ENCODE peak calls at places on chromosomes 7 and 10, in eight cellular contexts. M is brain microvascular endothelial cell, P is BJ, J is colonic mucosa, T is body of pancreas, Q is WERI-Rb-1, A is uterus, D is GM06990. H is an unnamed sample. For H3K27me3, the result is how much of the 10 kb centered on the place peaks cover.

GRCh38 chr7:2205036-2205780 is 27.5 kb downstream of the MAD1L1 start:
- DNase-seq in J (no peak), Q (no peak), A (peak), M (no peak), T (no peak), P (no peak), D (no peak), H (peak)

GRCh38 chr10:31404640-31405039 is 85.6 kb downstream of the ZEB1 start:
- DNase-seq in Q (no peak), T (no peak), D (no peak), M (peak), A (no peak), P (no peak), J (no peak), H (no peak)

GRCh38 chr10:24437302-24437701 is 228.4 kb downstream of the KIAA1217 start:
- DNase-seq in D (no peak), M (no peak), Q (no peak), T (no peak), J (no peak), A (no peak), P (no peak), H (peak)

GRCh38 chr7:76225379-76225778 is 23.7 kb downstream of the SRRM3 start:
- DNase-seq in M (no peak), J (no peak), T (no peak), D (no peak), Q (no peak), A (no peak), P (no peak), H (peak)

GRCh38 chr7:2621061-2621828 is 10.5 kb upstream of the TTYH3 start:
- DNase-seq in P (no peak), T (peak), D (no peak), Q (peak), M (peak), J (no peak), A (peak), H (peak)

GRCh38 chr7:144606231-144606630 is 202.7 kb upstream of the NOBOX start:
- DNase-seq in T (no peak), J (no peak), P (no peak), Q (peak), A (no peak), D (no peak), M (peak), H (no peak)

GRCh38 chr7:29924684-29925083 is 64.9 kb downstream of the SCRN1 start:
- DNase-seq in D (no peak), T (no peak), A (no peak), P (no peak), J (no peak), Q (no peak), M (no peak), H (no peak)

GRCh38 chr10:125160856-125161569 is 650 bp upstream of the CTBP2 start:
- DNase-seq in T (peak), Q (peak), P (no peak), D (peak), A (peak), M (peak), J (peak), H (peak)

GRCh38 chr10:97623277-97623676 is 10.0 kb downstream of the MORN4 start:
- DNase-seq in M (no peak), A (no peak), Q (no peak), P (no peak), D (no peak), J (no peak), T (no peak), H (no peak)

GRCh38 chr7:119842337-119842736 is 430.6 kb upstream of the KCND2 start:
- DNase-seq in J (no peak), T (no peak), P (no peak), A (no peak), M (no peak), D (no peak), Q (no peak), H (no peak)

GRCh38 chr7:12490105-12490688 is 80.3 kb upstream of the SCIN start:
- DNase-seq in J (no peak), M (no peak), Q (no peak), D (no peak), T (no peak), A (no peak), P (no peak), H (no peak)

GRCh38 chr7:36161996-36162395 is 8.9 kb downstream of the EEPD1 start:
- DNase-seq in D (no peak), A (no peak), J (no peak), M (no peak), Q (no peak), P (no peak), T (no peak), H (peak)

GRCh38 chr10:113454341-113455061 is 98.4 kb upstream of the HABP2 start:
- DNase-seq in A (peak), Q (peak), J (peak), M (peak), P (no peak), D (peak), T (peak), H (peak)

GRCh38 chr7:129719980-129720732 is 108.6 kb downstream of the NRF1 start:
- DNase-seq in D (no peak), J (no peak), T (no peak), Q (no peak), M (no peak), P (no peak), A (no peak), H (no peak)

GRCh38 chr7:107661865-107662379 is 1.3 kb downstream of the SLC26A4 start:
- DNase-seq in T (no peak), M (no peak), Q (no peak), P (no peak), D (no peak), A (no peak), J (no peak), H (no peak)

GRCh38 chr10:26503911-26504310 is 65.8 kb downstream of the APBB1IP start:
- DNase-seq in Q (peak), J (no peak), M (no peak), D (no peak), P (no peak), T (no peak), A (no peak), H (peak)

GRCh38 chr10:101358706-101359300 is 4.8 kb downstream of the BTRC start:
- DNase-seq in T (no peak), M (peak), Q (no peak), D (no peak), P (no peak), J (no peak), A (no peak), H (no peak)

GRCh38 chr10:18681366-18681765 is 22.1 kb downstream of the ARL5B start:
- DNase-seq in J (no peak), P (no peak), Q (no peak), D (no peak), A (no peak), M (no peak), T (no peak), H (no peak)

GRCh38 chr10:42970451-42971250 is 106.2 kb upstream of the RET start:
- DNase-seq in D (no peak), T (no peak), M (no peak), J (peak), P (no peak), A (peak), Q (no peak), H (peak)

GRCh38 chr10:77890097-77890496 is 36.5 kb downstream of the DLG5 start:
- DNase-seq in J (no peak), P (no peak), T (no peak), M (no peak), D (no peak), A (no peak), Q (peak), H (peak)

GRCh38 chr7:82146491-82146890 is 297.1 kb downstream of the CACNA2D1 start:
- DNase-seq in J (no peak), D (no peak), A (no peak), Q (no peak), M (no peak), T (no peak), P (no peak), H (no peak)

GRCh38 chr7:68760556-68760955 is 837.7 kb upstream of the AUTS2 start:
- DNase-seq in P (no peak), Q (no peak), J (no peak), T (no peak), M (no peak), D (no peak), A (no peak), H (no peak)

GRCh38 chr10:29199344-29199743 is 89.5 kb upstream of the LYZL1 start:
- DNase-seq in J (no peak), P (no peak), T (no peak), Q (peak), M (no peak), A (no peak), D (no peak), H (peak)

GRCh38 chr7:33870120-33870519 is 35.2 kb upstream of the BMPER start:
- DNase-seq in T (no peak), D (no peak), A (no peak), J (no peak), Q (no peak), P (no peak), M (no peak), H (no peak)

GRCh38 chr10:11150876-11151275 is 133.2 kb downstream of the CELF2 start:
- DNase-seq in A (no peak), P (no peak), D (no peak), M (no peak), T (no peak), J (no peak), Q (no peak), H (no peak)

GRCh38 chr7:127588697-127589482 is 679 bp downstream of the ARF5 start:
- DNase-seq in T (peak), J (peak), P (no peak), Q (peak), M (peak), A (peak), D (peak), H (peak)

GRCh38 chr7:105934577-105935185 is 28.4 kb upstream of the CDHR3 start:
- DNase-seq in Q (peak), D (no peak), M (no peak), P (no peak), T (peak), A (no peak), J (no peak), H (peak)

GRCh38 chr7:7257899-7258692 is 75.8 kb downstream of the C1GALT1 start:
- DNase-seq in Q (no peak), J (no peak), A (no peak), P (no peak), M (no peak), T (no peak), D (peak), H (no peak)

GRCh38 chr10:18402766-18403346 is 248.5 kb downstream of the NSUN6 start:
- DNase-seq in A (no peak), P (no peak), M (peak), D (no peak), J (no peak), Q (no peak), T (no peak), H (no peak)

GRCh38 chr10:116005301-116005700 is 267.7 kb downstream of the GFRA1 start:
- DNase-seq in J (no peak), D (no peak), Q (no peak), A (no peak), P (no peak), T (no peak), M (no peak), H (peak)

GRCh38 chr10:131048595-131048994 is 262.9 kb downstream of the TCERG1L start:
- DNase-seq in J (no peak), A (no peak), Q (no peak), T (no peak), D (no peak), P (no peak), M (no peak), H (no peak)

GRCh38 chr7:17027143-17027802 is 145.5 kb upstream of the AGR3 start:
- DNase-seq in M (no peak), Q (no peak), A (no peak), P (no peak), J (no peak), D (no peak), T (no peak), H (no peak)

GRCh38 chr10:132572545-132572937 is 35.0 kb downstream of the INPP5A start:
- DNase-seq in A (no peak), T (no peak), Q (no peak), M (peak), P (no peak), J (no peak), D (no peak), H (no peak)

GRCh38 chr7:130009848-130010688 is 41.1 kb downstream of the ZC3HC1 start:
- DNase-seq in Q (no peak), D (peak), J (peak), T (peak), A (no peak), P (peak), M (peak), H (peak)

GRCh38 chr7:18230271-18230670 is 202.6 kb upstream of the PRPS1L1 start:
- DNase-seq in D (no peak), J (no peak), T (no peak), A (no peak), P (no peak), M (no peak), Q (no peak), H (no peak)

GRCh38 chr7:6422926-6423632 is 24.7 kb downstream of the DAGLB start:
- DNase-seq in Q (no peak), J (no peak), A (no peak), M (no peak), P (no peak), T (no peak), D (no peak), H (no peak)

GRCh38 chr10:45419673-45420020 is 45.6 kb downstream of the ALOX5 start:
- DNase-seq in Q (no peak), A (no peak), D (no peak), J (no peak), M (no peak), P (no peak), T (no peak), H (no peak)

GRCh38 chr10:97059872-97060205 is 125.9 kb downstream of the SLIT1 start:
- DNase-seq in P (no peak), M (no peak), J (no peak), A (no peak), T (no peak), Q (no peak), D (no peak), H (no peak)

GRCh38 chr7:139679731-139680594 is 97.8 kb downstream of the HIPK2 start:
- DNase-seq in J (no peak), T (peak), D (no peak), P (no peak), M (peak), Q (no peak), A (no peak), H (peak)
- H3K27me3 ChIP-seq in J (under half), T (under half), D (under half), P (under half), M (under half), Q (under half), A (under half), H (under half)

GRCh38 chr10:102484021-102484420 is 18.5 kb downstream of the ACTR1A start:
- DNase-seq in Q (no peak), T (no peak), A (no peak), P (no peak), D (no peak), M (no peak), J (no peak), H (no peak)

GRCh38 chr10:102491136-102491535 is 11.4 kb downstream of the ACTR1A start:
- DNase-seq in D (no peak), P (no peak), T (no peak), A (no peak), J (no peak), M (no peak), Q (no peak), H (no peak)

GRCh38 chr10:102479651-102480050 is 22.9 kb downstream of the ACTR1A start:
- DNase-seq in T (no peak), Q (no peak), A (no peak), M (no peak), P (no peak), J (no peak), D (no peak), H (no peak)

GRCh38 chr10:102480396-102480795 is 22.1 kb downstream of the ACTR1A start:
- DNase-seq in Q (no peak), M (no peak), P (no peak), T (no peak), J (no peak), A (no peak), D (no peak), H (no peak)

DNA sequence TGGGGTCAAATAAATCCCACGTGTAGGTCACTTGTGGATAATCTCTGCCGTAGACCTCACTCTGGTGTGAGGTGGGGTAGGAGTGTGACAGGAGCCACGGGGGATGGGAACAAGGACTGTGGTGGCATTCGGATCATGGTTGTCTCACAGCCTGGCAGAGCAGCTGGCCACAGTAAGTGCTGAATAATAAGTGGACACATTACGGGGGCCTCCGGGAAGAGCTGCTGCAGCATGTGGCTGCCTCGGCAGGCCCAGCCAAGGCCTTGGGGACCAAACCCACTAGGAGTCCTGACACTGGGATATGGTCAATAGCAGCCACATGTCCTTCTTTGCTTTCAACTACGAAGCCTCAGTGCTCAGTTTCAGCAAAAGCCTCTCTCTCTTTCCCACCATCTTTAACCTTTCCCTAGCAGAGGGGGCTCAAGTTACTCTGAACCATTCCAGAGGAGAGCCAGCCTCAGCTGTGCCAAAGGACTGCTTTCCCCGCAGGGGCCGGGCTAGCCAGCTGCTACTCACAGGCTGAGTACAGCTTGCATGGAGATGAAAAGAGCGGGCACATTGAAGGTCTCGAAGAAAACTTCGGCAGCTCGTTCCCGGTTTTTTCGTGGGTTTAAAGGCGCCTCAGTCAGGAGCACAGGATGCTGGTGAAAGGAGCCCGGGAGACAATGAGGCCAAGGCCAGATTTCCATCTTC is 17.3 kb downstream of the ACTR1A start:
- DNase-seq in J (no peak), Q (no peak), T (no peak), P (no peak), M (no peak), D (no peak), A (no peak), H (no peak)
- H3K27me3 ChIP-seq in J (under half), Q (under half), T (under half), P (under half), M (under half), D (under half), A (under half), H (under half)

DNA sequence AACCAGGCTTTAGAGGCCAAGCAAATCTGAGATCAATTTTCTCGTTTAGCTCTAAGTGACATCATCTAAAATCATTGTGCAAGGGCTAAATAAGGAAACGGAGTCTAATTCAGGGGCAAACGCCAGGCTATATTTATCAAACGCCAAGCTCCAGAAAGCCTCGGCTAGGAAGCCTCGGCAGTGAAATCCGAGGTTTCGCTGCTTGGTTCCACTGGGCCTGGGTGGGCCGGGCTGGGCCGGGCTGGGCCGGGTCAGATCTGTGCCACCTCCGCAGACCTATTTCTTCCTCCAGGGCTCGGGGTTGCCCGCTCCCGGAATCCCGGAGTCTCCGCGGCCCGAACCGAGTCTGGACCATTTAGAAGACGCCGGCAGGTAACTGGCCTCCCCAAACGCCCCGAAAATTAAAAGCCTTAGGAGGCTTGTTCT is 459 bp upstream of the FEZF1 start:
- DNase-seq in P (no peak), Q (no peak), D (no peak), M (no peak), T (no peak), A (no peak), J (no peak), H (no peak)
- H3K27me3 ChIP-seq in P (half or more), Q (half or more), D (under half), M (half or more), T (half or more), A (under half), J (half or more), H (under half)

GRCh38 chr10:2201534-2202104 is 464.3 kb upstream of the ADARB2 start:
- DNase-seq in Q (no peak), P (no peak), T (no peak), D (no peak), M (no peak), A (no peak), J (no peak), H (no peak)
- H3K27me3 ChIP-seq in Q (under half), P (under half), T (under half), D (under half), M (under half), A (under half), J (under half), H (under half)

GRCh38 chr10:23200586-23200985 is 8.5 kb downstream of the PTF1A start:
- DNase-seq in M (no peak), Q (no peak), T (no peak), P (no peak), A (no peak), J (no peak), D (no peak), H (no peak)
- H3K27me3 ChIP-seq in M (half or more), Q (under half), T (under half), P (under half), A (under half), J (under half), D (under half), H (under half)

H was measured in Caco-2.